ENCODE peak calls at places on chromosomes 11 and 22, in nine cellular contexts. One of them, this sample, is unnamed.

GRCh38 chr11:8533332-8533731 is 60.7 kb downstream of the STK33 start:
- DNase-seq in head of caudate nucleus: no peak
- DNase-seq in DMS153: peak
- DNase-seq in D341Med: peak
- DNase-seq in activated T-cell treated with anti-CD3 and anti-CD28 coated beads for 1 hour: no peak
- DNase-seq in activated CD8-positive, alpha-beta memory T cell treated with anti-CD3 and anti-CD28 coated beads for 4 hours: no peak
- DNase-seq in substantia nigra: no peak
- DNase-seq in A549: no peak
- DNase-seq in aorta: no peak
- DNase-seq in this sample: no peak

GRCh38 chr11:67027943-67028542 is 5.1 kb downstream of the SYT12 start:
- DNase-seq in head of caudate nucleus: peak
- DNase-seq in DMS153: no peak
- DNase-seq in D341Med: no peak
- DNase-seq in activated T-cell treated with anti-CD3 and anti-CD28 coated beads for 1 hour: no peak
- DNase-seq in activated CD8-positive, alpha-beta memory T cell treated with anti-CD3 and anti-CD28 coated beads for 4 hours: no peak
- DNase-seq in substantia nigra: no peak
- DNase-seq in A549: no peak
- DNase-seq in aorta: no peak
- DNase-seq in this sample: no peak

GRCh38 chr22:21961886-21962654 is 9.4 kb upstream of the PPM1F start:
- DNase-seq in head of caudate nucleus: no peak
- DNase-seq in DMS153: no peak
- DNase-seq in D341Med: no peak
- DNase-seq in activated T-cell treated with anti-CD3 and anti-CD28 coated beads for 1 hour: no peak
- DNase-seq in activated CD8-positive, alpha-beta memory T cell treated with anti-CD3 and anti-CD28 coated beads for 4 hours: no peak
- DNase-seq in substantia nigra: no peak
- DNase-seq in A549: no peak
- DNase-seq in aorta: no peak
- DNase-seq in this sample: no peak

GRCh38 chr22:28989035-28989464 is 72.6 kb downstream of the C22orf31 start:
- DNase-seq in head of caudate nucleus: no peak
- DNase-seq in DMS153: no peak
- DNase-seq in D341Med: no peak
- DNase-seq in activated T-cell treated with anti-CD3 and anti-CD28 coated beads for 1 hour: no peak
- DNase-seq in activated CD8-positive, alpha-beta memory T cell treated with anti-CD3 and anti-CD28 coated beads for 4 hours: no peak
- DNase-seq in substantia nigra: no peak
- DNase-seq in A549: no peak
- DNase-seq in aorta: no peak
- DNase-seq in this sample: no peak

GRCh38 chr22:44354288-44354687 is 41.5 kb upstream of the SHISAL1 start:
- DNase-seq in head of caudate nucleus: no peak
- DNase-seq in DMS153: no peak
- DNase-seq in D341Med: no peak
- DNase-seq in activated T-cell treated with anti-CD3 and anti-CD28 coated beads for 1 hour: no peak
- DNase-seq in activated CD8-positive, alpha-beta memory T cell treated with anti-CD3 and anti-CD28 coated beads for 4 hours: no peak
- DNase-seq in substantia nigra: no peak
- DNase-seq in A549: no peak
- DNase-seq in aorta: peak
- DNase-seq in this sample: no peak

GRCh38 chr11:35978891-35979290 is 35.0 kb downstream of the LDLRAD3 start:
- DNase-seq in head of caudate nucleus: no peak
- DNase-seq in DMS153: no peak
- DNase-seq in D341Med: no peak
- DNase-seq in activated T-cell treated with anti-CD3 and anti-CD28 coated beads for 1 hour: no peak
- DNase-seq in activated CD8-positive, alpha-beta memory T cell treated with anti-CD3 and anti-CD28 coated beads for 4 hours: no peak
- DNase-seq in substantia nigra: no peak
- DNase-seq in A549: no peak
- DNase-seq in aorta: no peak
- DNase-seq in this sample: no peak

GRCh38 chr11:61626580-61627380 is 45.9 kb upstream of the SYT7 start:
- DNase-seq in head of caudate nucleus: no peak
- DNase-seq in DMS153: peak
- DNase-seq in D341Med: no peak
- DNase-seq in activated T-cell treated with anti-CD3 and anti-CD28 coated beads for 1 hour: no peak
- DNase-seq in activated CD8-positive, alpha-beta memory T cell treated with anti-CD3 and anti-CD28 coated beads for 4 hours: no peak
- DNase-seq in substantia nigra: no peak
- DNase-seq in A549: no peak
- DNase-seq in aorta: no peak
- DNase-seq in this sample: no peak

GRCh38 chr22:31800065-31800464 is 46.2 kb downstream of the DEPDC5 start:
- DNase-seq in head of caudate nucleus: no peak
- DNase-seq in DMS153: no peak
- DNase-seq in D341Med: no peak
- DNase-seq in activated T-cell treated with anti-CD3 and anti-CD28 coated beads for 1 hour: no peak
- DNase-seq in activated CD8-positive, alpha-beta memory T cell treated with anti-CD3 and anti-CD28 coated beads for 4 hours: no peak
- DNase-seq in substantia nigra: no peak
- DNase-seq in A549: no peak
- DNase-seq in aorta: no peak
- DNase-seq in this sample: no peak

GRCh38 chr22:29427176-29427760 is 11.1 kb upstream of the RFPL1 start:
- DNase-seq in head of caudate nucleus: no peak
- DNase-seq in DMS153: no peak
- DNase-seq in D341Med: no peak
- DNase-seq in activated T-cell treated with anti-CD3 and anti-CD28 coated beads for 1 hour: no peak
- DNase-seq in activated CD8-positive, alpha-beta memory T cell treated with anti-CD3 and anti-CD28 coated beads for 4 hours: no peak
- DNase-seq in substantia nigra: no peak
- DNase-seq in A549: no peak
- DNase-seq in aorta: no peak
- DNase-seq in this sample: no peak

GRCh38 chr11:46890665-46891064 is 27.7 kb downstream of the LRP4 start:
- DNase-seq in head of caudate nucleus: no peak
- DNase-seq in DMS153: no peak
- DNase-seq in D341Med: no peak
- DNase-seq in activated T-cell treated with anti-CD3 and anti-CD28 coated beads for 1 hour: no peak
- DNase-seq in activated CD8-positive, alpha-beta memory T cell treated with anti-CD3 and anti-CD28 coated beads for 4 hours: no peak
- DNase-seq in substantia nigra: no peak
- DNase-seq in A549: no peak
- DNase-seq in aorta: no peak
- DNase-seq in this sample: no peak

GRCh38 chr22:42962295-42963230 is 52.4 kb downstream of the PACSIN2 start:
- DNase-seq in head of caudate nucleus: no peak
- DNase-seq in DMS153: no peak
- DNase-seq in D341Med: no peak
- DNase-seq in activated T-cell treated with anti-CD3 and anti-CD28 coated beads for 1 hour: no peak
- DNase-seq in activated CD8-positive, alpha-beta memory T cell treated with anti-CD3 and anti-CD28 coated beads for 4 hours: no peak
- DNase-seq in substantia nigra: no peak
- DNase-seq in A549: no peak
- DNase-seq in aorta: peak
- DNase-seq in this sample: no peak

GRCh38 chr11:116791002-116791812 is 472 bp downstream of the APOA5 start:
- DNase-seq in head of caudate nucleus: peak
- DNase-seq in DMS153: peak
- DNase-seq in D341Med: peak
- DNase-seq in activated T-cell treated with anti-CD3 and anti-CD28 coated beads for 1 hour: peak
- DNase-seq in activated CD8-positive, alpha-beta memory T cell treated with anti-CD3 and anti-CD28 coated beads for 4 hours: peak
- DNase-seq in substantia nigra: peak
- DNase-seq in A549: peak
- DNase-seq in aorta: peak
- DNase-seq in this sample: peak

GRCh38 chr22:31247726-31248125 is 35.6 kb downstream of the LIMK2 start:
- DNase-seq in head of caudate nucleus: no peak
- DNase-seq in DMS153: no peak
- DNase-seq in D341Med: peak
- DNase-seq in activated T-cell treated with anti-CD3 and anti-CD28 coated beads for 1 hour: no peak
- DNase-seq in activated CD8-positive, alpha-beta memory T cell treated with anti-CD3 and anti-CD28 coated beads for 4 hours: no peak
- DNase-seq in substantia nigra: no peak
- DNase-seq in A549: no peak
- DNase-seq in aorta: no peak
- DNase-seq in this sample: no peak

GRCh38 chr11:109205312-109205711 is 216.7 kb upstream of the C11orf87 start:
- DNase-seq in head of caudate nucleus: no peak
- DNase-seq in DMS153: no peak
- DNase-seq in D341Med: no peak
- DNase-seq in activated T-cell treated with anti-CD3 and anti-CD28 coated beads for 1 hour: no peak
- DNase-seq in activated CD8-positive, alpha-beta memory T cell treated with anti-CD3 and anti-CD28 coated beads for 4 hours: no peak
- DNase-seq in substantia nigra: no peak
- DNase-seq in A549: no peak
- DNase-seq in aorta: no peak
- DNase-seq in this sample: no peak

GRCh38 chr11:67157691-67158090 is 38.6 kb downstream of the KDM2A start:
- DNase-seq in head of caudate nucleus: no peak
- DNase-seq in DMS153: no peak
- DNase-seq in D341Med: no peak
- DNase-seq in activated T-cell treated with anti-CD3 and anti-CD28 coated beads for 1 hour: no peak
- DNase-seq in activated CD8-positive, alpha-beta memory T cell treated with anti-CD3 and anti-CD28 coated beads for 4 hours: no peak
- DNase-seq in substantia nigra: no peak
- DNase-seq in A549: no peak
- DNase-seq in aorta: no peak
- DNase-seq in this sample: no peak

GRCh38 chr11:14451825-14452224 is 47.8 kb downstream of the COPB1 start:
- DNase-seq in head of caudate nucleus: no peak
- DNase-seq in DMS153: no peak
- DNase-seq in D341Med: no peak
- DNase-seq in activated T-cell treated with anti-CD3 and anti-CD28 coated beads for 1 hour: no peak
- DNase-seq in activated CD8-positive, alpha-beta memory T cell treated with anti-CD3 and anti-CD28 coated beads for 4 hours: no peak
- DNase-seq in substantia nigra: no peak
- DNase-seq in A549: no peak
- DNase-seq in aorta: no peak
- DNase-seq in this sample: no peak

GRCh38 chr22:37996515-37997246 is 12.3 kb upstream of the SOX10 start:
- DNase-seq in head of caudate nucleus: no peak
- DNase-seq in DMS153: no peak
- DNase-seq in D341Med: no peak
- DNase-seq in activated T-cell treated with anti-CD3 and anti-CD28 coated beads for 1 hour: no peak
- DNase-seq in activated CD8-positive, alpha-beta memory T cell treated with anti-CD3 and anti-CD28 coated beads for 4 hours: no peak
- DNase-seq in substantia nigra: no peak
- DNase-seq in A549: no peak
- DNase-seq in aorta: no peak
- DNase-seq in this sample: no peak

GRCh38 chr22:30212363-30212995 is 34.1 kb downstream of the LIF start:
- DNase-seq in head of caudate nucleus: no peak
- DNase-seq in DMS153: no peak
- DNase-seq in D341Med: peak
- DNase-seq in activated T-cell treated with anti-CD3 and anti-CD28 coated beads for 1 hour: no peak
- DNase-seq in activated CD8-positive, alpha-beta memory T cell treated with anti-CD3 and anti-CD28 coated beads for 4 hours: no peak
- DNase-seq in substantia nigra: no peak
- DNase-seq in A549: peak
- DNase-seq in aorta: peak
- DNase-seq in this sample: no peak

GRCh38 chr11:68683086-68683951 is 1.0 kb upstream of the GAL start:
- DNase-seq in head of caudate nucleus: no peak
- DNase-seq in DMS153: no peak
- DNase-seq in D341Med: peak
- DNase-seq in activated T-cell treated with anti-CD3 and anti-CD28 coated beads for 1 hour: no peak
- DNase-seq in activated CD8-positive, alpha-beta memory T cell treated with anti-CD3 and anti-CD28 coated beads for 4 hours: no peak
- DNase-seq in substantia nigra: no peak
- DNase-seq in A549: no peak
- DNase-seq in aorta: no peak
- DNase-seq in this sample: no peak

GRCh38 chr11:58573451-58574104 is 2.1 kb downstream of the LPXN start:
- DNase-seq in head of caudate nucleus: peak
- DNase-seq in DMS153: no peak
- DNase-seq in D341Med: no peak
- DNase-seq in activated T-cell treated with anti-CD3 and anti-CD28 coated beads for 1 hour: peak
- DNase-seq in activated CD8-positive, alpha-beta memory T cell treated with anti-CD3 and anti-CD28 coated beads for 4 hours: peak
- DNase-seq in substantia nigra: no peak
- DNase-seq in A549: peak
- DNase-seq in aorta: peak
- DNase-seq in this sample: peak

GRCh38 chr11:117228091-117228490 is 3.8 kb downstream of the PCSK7 start:
- DNase-seq in head of caudate nucleus: no peak
- DNase-seq in DMS153: no peak
- DNase-seq in D341Med: no peak
- DNase-seq in activated T-cell treated with anti-CD3 and anti-CD28 coated beads for 1 hour: no peak
- DNase-seq in activated CD8-positive, alpha-beta memory T cell treated with anti-CD3 and anti-CD28 coated beads for 4 hours: no peak
- DNase-seq in substantia nigra: no peak
- DNase-seq in A549: no peak
- DNase-seq in aorta: peak
- DNase-seq in this sample: no peak

GRCh38 chr11:70661763-70662501 is 263.6 kb downstream of the CTTN start:
- DNase-seq in head of caudate nucleus: peak
- DNase-seq in DMS153: no peak
- DNase-seq in D341Med: no peak
- DNase-seq in activated T-cell treated with anti-CD3 and anti-CD28 coated beads for 1 hour: no peak
- DNase-seq in activated CD8-positive, alpha-beta memory T cell treated with anti-CD3 and anti-CD28 coated beads for 4 hours: no peak
- DNase-seq in substantia nigra: no peak
- DNase-seq in A549: no peak
- DNase-seq in aorta: no peak
- DNase-seq in this sample: no peak

GRCh38 chr11:118956094-118956846 is at the start of gene UPK2:
- DNase-seq in head of caudate nucleus: peak
- DNase-seq in DMS153: peak
- DNase-seq in D341Med: peak
- DNase-seq in activated T-cell treated with anti-CD3 and anti-CD28 coated beads for 1 hour: peak
- DNase-seq in activated CD8-positive, alpha-beta memory T cell treated with anti-CD3 and anti-CD28 coated beads for 4 hours: peak
- DNase-seq in substantia nigra: peak
- DNase-seq in A549: peak
- DNase-seq in aorta: peak
- DNase-seq in this sample: peak

GRCh38 chr11:10807629-10808552 is 835 bp downstream of the EIF4G2 start:
- DNase-seq in head of caudate nucleus: peak
- DNase-seq in DMS153: peak
- DNase-seq in D341Med: peak
- DNase-seq in activated T-cell treated with anti-CD3 and anti-CD28 coated beads for 1 hour: peak
- DNase-seq in activated CD8-positive, alpha-beta memory T cell treated with anti-CD3 and anti-CD28 coated beads for 4 hours: peak
- DNase-seq in substantia nigra: peak
- DNase-seq in A549: no peak
- DNase-seq in aorta: peak
- DNase-seq in this sample: peak

GRCh38 chr11:68338041-68338800 is 25.8 kb downstream of the LRP5 start:
- DNase-seq in head of caudate nucleus: peak
- DNase-seq in DMS153: no peak
- DNase-seq in D341Med: peak
- DNase-seq in activated T-cell treated with anti-CD3 and anti-CD28 coated beads for 1 hour: no peak
- DNase-seq in activated CD8-positive, alpha-beta memory T cell treated with anti-CD3 and anti-CD28 coated beads for 4 hours: no peak
- DNase-seq in substantia nigra: no peak
- DNase-seq in A549: no peak
- DNase-seq in aorta: peak
- DNase-seq in this sample: no peak